ENCODE peak calls at places on chromosome X, in five cellular contexts. R is A549, Q is HL-60, L is SK-N-SH, G is HCT116. M is an unnamed sample.

GRCh38 chrX:56000169-56000568 is 232.0 kb upstream of the KLF8 start:
- DNase-seq in R (no peak), Q (no peak), L (no peak), G (no peak), M (no peak)

GRCh38 chrX:154738013-154738738 is 12.7 kb downstream of the GAB3 start:
- DNase-seq in R (no peak), Q (no peak), L (no peak), G (no peak), M (no peak)

GRCh38 chrX:153735274-153735673 is 10.6 kb downstream of the ABCD1 start:
- DNase-seq in R (no peak), Q (no peak), L (no peak), G (no peak), M (peak)

GRCh38 chrX:44344687-44345086 is 1.2 kb upstream of the EFHC2 start:
- DNase-seq in R (no peak), Q (peak), L (no peak), G (no peak), M (no peak)

GRCh38 chrX:17038681-17039161 is 92.3 kb downstream of the REPS2 start:
- DNase-seq in R (no peak), Q (no peak), L (peak), G (no peak), M (no peak)

GRCh38 chrX:19879742-19880378 is 7.5 kb downstream of the SH3KBP1 start:
- DNase-seq in R (no peak), Q (no peak), L (no peak), G (no peak), M (no peak)

GRCh38 chrX:148771440-148771839 is 271.0 kb downstream of the AFF2 start:
- DNase-seq in R (no peak), Q (no peak), L (no peak), G (no peak), M (no peak)

GRCh38 chrX:53223955-53224859 is 800 bp downstream of the KDM5C start:
- DNase-seq in R (peak), Q (no peak), L (peak), G (peak), M (peak)

DNA sequence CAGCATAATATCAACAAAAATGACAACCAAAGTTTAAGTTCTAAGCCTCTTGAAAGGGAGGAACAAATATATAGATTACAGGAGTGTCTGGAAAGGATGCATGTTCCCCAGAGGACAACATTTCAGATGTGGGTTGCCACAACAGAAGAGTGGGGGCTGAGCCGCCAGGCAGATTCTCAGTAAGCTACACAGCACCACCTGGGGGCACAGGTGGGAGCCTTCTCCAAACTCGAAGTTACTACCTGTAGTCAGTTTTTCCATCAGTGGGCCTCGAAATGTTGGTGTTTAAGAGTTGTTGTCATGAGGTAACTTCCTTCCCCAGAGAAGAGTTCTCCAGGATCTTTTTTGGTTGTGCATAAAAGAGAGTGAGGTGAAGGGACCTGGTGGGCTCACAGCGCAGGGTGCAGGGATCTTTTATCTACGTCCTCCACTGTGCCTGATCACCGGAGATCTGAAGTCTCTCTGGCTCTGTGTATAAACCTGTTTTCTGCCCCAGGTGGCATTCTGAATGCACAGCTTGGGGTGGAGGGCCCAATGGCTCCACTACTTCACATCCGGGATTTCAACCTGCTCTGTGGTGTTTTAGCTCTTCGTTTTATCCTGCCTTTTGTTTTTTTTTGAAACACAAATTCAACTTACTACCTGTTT is 58.4 kb upstream of the STS start:
- DNase-seq in R (no peak), Q (no peak), L (no peak), G (no peak), M (peak)
- TF ChIP-seq REST in R (no peak), Q (no peak), L (no peak), G (no peak), M (no peak)

DNA sequence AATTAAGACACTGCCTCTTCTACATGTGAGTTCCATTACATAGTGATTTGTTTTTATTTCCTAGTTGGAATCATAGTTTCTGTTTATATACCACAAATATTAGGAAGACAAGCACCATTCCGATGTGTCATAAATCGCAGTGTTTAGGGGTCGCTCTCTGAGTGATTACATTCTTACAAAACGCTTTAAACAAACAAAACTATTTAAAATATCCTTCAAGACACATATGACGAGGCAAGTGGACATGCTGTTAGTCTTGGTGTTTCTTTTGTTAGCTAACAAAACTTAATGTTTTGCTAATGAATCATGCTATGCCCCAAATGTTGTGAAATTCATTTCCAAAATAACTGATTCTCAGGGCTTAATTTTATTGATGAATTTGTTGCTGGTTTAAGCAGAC is 1219.3 kb upstream of the PRKX start:
- DNase-seq in R (no peak), Q (no peak), L (no peak), G (no peak), M (no peak)
- TF ChIP-seq REST in R (no peak), Q (no peak), L (no peak), G (no peak), M (no peak)

DNA sequence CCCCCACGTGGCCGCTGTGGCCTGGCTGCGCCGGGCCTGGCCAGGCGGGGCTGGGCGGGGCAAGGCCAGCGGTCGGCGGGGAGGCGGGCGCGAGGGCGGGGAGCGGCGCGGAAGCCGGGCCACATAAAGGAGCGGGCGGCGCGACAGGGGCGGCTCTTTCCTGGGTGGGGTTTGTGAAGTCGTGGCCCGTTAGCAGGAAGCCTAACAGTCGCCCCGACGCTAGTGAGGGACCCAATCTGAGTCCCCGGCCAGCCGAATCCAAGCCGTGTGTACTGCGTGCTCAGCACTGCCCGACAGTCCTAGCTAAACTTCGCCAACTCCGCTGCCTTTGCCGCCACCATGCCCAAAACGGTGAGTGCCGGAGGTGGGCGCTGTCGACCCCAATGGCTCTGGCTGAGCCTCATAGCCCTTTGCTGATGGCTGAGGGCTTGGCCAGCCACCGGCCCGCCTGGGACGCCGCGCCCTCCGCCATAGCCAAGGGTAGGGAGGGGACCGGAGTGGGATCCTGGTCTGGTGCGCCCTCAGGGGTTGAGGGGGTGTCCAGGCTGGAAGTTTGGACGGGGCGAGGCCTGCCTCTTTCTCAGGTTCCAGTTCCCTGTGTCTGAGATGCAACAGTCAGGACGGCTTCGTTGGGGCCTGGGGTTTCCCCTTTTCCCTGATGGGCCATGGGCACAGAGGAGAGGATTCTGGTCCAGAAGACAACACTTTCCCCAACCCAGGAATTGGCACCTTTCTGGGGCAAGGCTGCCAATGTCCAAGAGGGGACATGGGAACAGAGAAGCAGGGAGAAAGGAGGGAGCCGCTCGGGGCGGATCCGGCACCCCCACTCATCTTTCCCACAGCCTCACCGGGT is at the start of gene MSN:
- DNase-seq in R (peak), Q (peak), L (peak), G (no peak), M (peak)
- TF ChIP-seq REST in R (no peak), Q (peak), L (no peak), G (no peak), M (no peak)

GRCh38 chrX:114766541-114766940 is 182.7 kb downstream of the HTR2C start:
- DNase-seq in R (no peak), Q (no peak), L (no peak), G (no peak), M (no peak)
- TF ChIP-seq REST in R (no peak), Q (no peak), L (no peak), G (no peak), M (no peak)

GRCh38 chrX:139203681-139204575 is 326.6 kb upstream of the F9 start:
- DNase-seq in R (no peak), Q (no peak), L (peak), G (no peak), M (peak)
- TF ChIP-seq REST in R (no peak), Q (no peak), L (no peak), G (no peak), M (no peak)

GRCh38 chrX:100911731-100912130 is 17.0 kb downstream of the XKRX start:
- DNase-seq in R (no peak), Q (no peak), L (no peak), G (no peak), M (no peak)
- TF ChIP-seq REST in R (no peak), Q (no peak), L (no peak), G (no peak), M (no peak)

DNA sequence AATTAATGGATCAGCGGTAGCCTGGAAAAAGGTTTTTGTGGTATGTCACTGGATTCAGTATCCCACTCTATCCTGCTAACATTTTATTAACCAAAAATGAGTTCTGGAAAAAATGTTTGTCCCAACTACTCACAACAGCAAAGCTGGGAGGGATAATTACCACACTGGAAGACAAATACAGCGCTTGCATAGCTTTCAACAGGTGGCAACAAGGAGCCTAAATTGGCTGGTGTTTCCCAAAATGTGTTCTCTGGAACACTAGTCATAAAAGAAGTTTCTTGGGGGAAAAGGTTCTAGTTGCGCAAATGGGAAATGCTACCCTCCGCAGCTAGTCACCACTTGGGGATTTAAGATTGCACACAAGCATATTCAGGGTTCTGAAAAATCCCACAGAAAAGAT is 54.6 kb downstream of the BEND2 start:
- DNase-seq in R (no peak), Q (no peak), L (no peak), G (no peak), M (peak)
- TF ChIP-seq REST in R (no peak), Q (no peak), L (no peak), G (no peak), M (no peak)

DNA sequence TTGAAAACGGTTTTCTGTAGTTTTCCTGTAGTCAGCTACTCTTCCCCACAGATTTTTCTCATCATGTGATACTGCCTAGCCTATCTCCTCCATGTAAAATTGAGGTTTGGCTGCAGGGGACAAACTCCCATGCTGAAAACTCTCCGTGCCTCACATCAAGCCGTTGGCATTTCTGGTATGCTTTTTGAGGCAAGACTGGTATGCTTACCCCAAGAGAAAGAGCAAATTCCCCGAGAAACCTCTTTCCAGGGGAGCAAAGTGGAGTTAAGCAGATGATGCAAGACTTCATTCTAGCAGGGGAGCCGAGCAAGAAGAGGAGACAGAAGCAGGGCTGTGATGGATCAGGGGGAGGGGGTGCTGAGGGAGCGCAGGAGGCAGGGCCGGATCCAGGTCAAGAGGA is 4.8 kb downstream of the SOWAHD start:
- DNase-seq in R (no peak), Q (no peak), L (no peak), G (no peak), M (peak)
- TF ChIP-seq REST in R (no peak), Q (no peak), L (no peak), G (no peak), M (no peak)

GRCh38 chrX:50622751-50623150 is 152.1 kb upstream of the DGKK start:
- DNase-seq in R (no peak), Q (no peak), L (no peak), G (no peak), M (no peak)

GRCh38 chrX:50629774-50630173 is 159.1 kb upstream of the DGKK start:
- DNase-seq in R (no peak), Q (no peak), L (no peak), G (no peak), M (no peak)

GRCh38 chrX:50626432-50626831 is 155.8 kb upstream of the DGKK start:
- DNase-seq in R (no peak), Q (no peak), L (no peak), G (no peak), M (no peak)

GRCh38 chrX:50627696-50628095 is 157.1 kb upstream of the DGKK start:
- DNase-seq in R (no peak), Q (no peak), L (no peak), G (no peak), M (no peak)
- TF ChIP-seq REST in R (no peak), Q (no peak), L (no peak), G (no peak), M (no peak)

M was measured in GM23338.